ENCODE peak calls at places on chromosomes 5 and 9, in seven cellular contexts. One of them, this sample, is unnamed.
A peak's percentile ranks its signal among the peaks of the same experiment; 100 is the strongest.

GRCh38 chr9:29213374-29214161 is 1640.3 kb upstream of the C9orf72 start:
- DNase-seq in bronchial epithelial cell: no peak
- DNase-seq in stimulated activated CD8-positive, alpha-beta memory T cell treated with anti-CD3 and anti-CD28 coated beads, Interleukin-12 subunit alpha, Interleukin-12 subunit beta, amount 100 ng/mL, for 4 hours: no peak
- DNase-seq in midbrain: no peak
- DNase-seq in T47D: no peak
- DNase-seq in NAMALWA: no peak
- DNase-seq in naive thymus-derived CD8-positive, alpha-beta T cell: no peak
- DNase-seq in this sample: peak; percentile 37

GRCh38 chr9:19408316-19408692 is 505 bp upstream of the ACER2 start:
- DNase-seq in T47D: no peak
- DNase-seq in midbrain: no peak
- DNase-seq in bronchial epithelial cell: no peak
- DNase-seq in stimulated activated CD8-positive, alpha-beta memory T cell treated with anti-CD3 and anti-CD28 coated beads, Interleukin-12 subunit alpha, Interleukin-12 subunit beta, amount 100 ng/mL, for 4 hours: no peak
- DNase-seq in naive thymus-derived CD8-positive, alpha-beta T cell: no peak
- DNase-seq in NAMALWA: peak; percentile 12
- DNase-seq in this sample: no peak

GRCh38 chr9:38621434-38622082 is 1.2 kb upstream of the ANKRD18A start:
- DNase-seq in NAMALWA: no peak
- DNase-seq in stimulated activated CD8-positive, alpha-beta memory T cell treated with anti-CD3 and anti-CD28 coated beads, Interleukin-12 subunit alpha, Interleukin-12 subunit beta, amount 100 ng/mL, for 4 hours: peak; percentile 4
- DNase-seq in naive thymus-derived CD8-positive, alpha-beta T cell: peak; percentile 41
- DNase-seq in T47D: no peak
- DNase-seq in midbrain: no peak
- DNase-seq in bronchial epithelial cell: no peak
- DNase-seq in this sample: peak; percentile 58

GRCh38 chr9:95316794-95317118 is 753 bp downstream of the FANCC start:
- DNase-seq in midbrain: no peak
- DNase-seq in naive thymus-derived CD8-positive, alpha-beta T cell: no peak
- DNase-seq in stimulated activated CD8-positive, alpha-beta memory T cell treated with anti-CD3 and anti-CD28 coated beads, Interleukin-12 subunit alpha, Interleukin-12 subunit beta, amount 100 ng/mL, for 4 hours: no peak
- DNase-seq in NAMALWA: peak; percentile 83
- DNase-seq in bronchial epithelial cell: peak; percentile 42
- DNase-seq in T47D: peak; percentile 51
- DNase-seq in this sample: peak; percentile 74

GRCh38 chr5:110590187-110590586 is 136.3 kb downstream of the TMEM232 start:
- DNase-seq in naive thymus-derived CD8-positive, alpha-beta T cell: no peak
- DNase-seq in stimulated activated CD8-positive, alpha-beta memory T cell treated with anti-CD3 and anti-CD28 coated beads, Interleukin-12 subunit alpha, Interleukin-12 subunit beta, amount 100 ng/mL, for 4 hours: no peak
- DNase-seq in midbrain: no peak
- DNase-seq in bronchial epithelial cell: peak; percentile 33
- DNase-seq in NAMALWA: peak; percentile 37
- DNase-seq in T47D: no peak
- DNase-seq in this sample: peak; percentile 33

GRCh38 chr9:126207256-126207655 is 119.4 kb upstream of the MVB12B start:
- DNase-seq in naive thymus-derived CD8-positive, alpha-beta T cell: no peak
- DNase-seq in T47D: no peak
- DNase-seq in bronchial epithelial cell: no peak
- DNase-seq in stimulated activated CD8-positive, alpha-beta memory T cell treated with anti-CD3 and anti-CD28 coated beads, Interleukin-12 subunit alpha, Interleukin-12 subunit beta, amount 100 ng/mL, for 4 hours: no peak
- DNase-seq in midbrain: no peak
- DNase-seq in NAMALWA: no peak
- DNase-seq in this sample: no peak

GRCh38 chr9:93080406-93080805 is 15.6 kb upstream of the CARD19 start:
- DNase-seq in NAMALWA: no peak
- DNase-seq in midbrain: no peak
- DNase-seq in bronchial epithelial cell: no peak
- DNase-seq in naive thymus-derived CD8-positive, alpha-beta T cell: no peak
- DNase-seq in stimulated activated CD8-positive, alpha-beta memory T cell treated with anti-CD3 and anti-CD28 coated beads, Interleukin-12 subunit alpha, Interleukin-12 subunit beta, amount 100 ng/mL, for 4 hours: no peak
- DNase-seq in T47D: no peak
- DNase-seq in this sample: no peak

GRCh38 chr5:175109058-175109755 is 334.8 kb downstream of the DRD1 start:
- DNase-seq in NAMALWA: no peak
- DNase-seq in bronchial epithelial cell: no peak
- DNase-seq in naive thymus-derived CD8-positive, alpha-beta T cell: no peak
- DNase-seq in stimulated activated CD8-positive, alpha-beta memory T cell treated with anti-CD3 and anti-CD28 coated beads, Interleukin-12 subunit alpha, Interleukin-12 subunit beta, amount 100 ng/mL, for 4 hours: no peak
- DNase-seq in midbrain: no peak
- DNase-seq in T47D: no peak
- DNase-seq in this sample: no peak

GRCh38 chr9:33288235-33288634 is 2.1 kb upstream of the NFX1 start:
- DNase-seq in midbrain: no peak
- DNase-seq in bronchial epithelial cell: no peak
- DNase-seq in NAMALWA: no peak
- DNase-seq in naive thymus-derived CD8-positive, alpha-beta T cell: no peak
- DNase-seq in T47D: no peak
- DNase-seq in stimulated activated CD8-positive, alpha-beta memory T cell treated with anti-CD3 and anti-CD28 coated beads, Interleukin-12 subunit alpha, Interleukin-12 subunit beta, amount 100 ng/mL, for 4 hours: no peak
- DNase-seq in this sample: no peak

GRCh38 chr5:132971483-132972435 is 8.3 kb upstream of the AFF4 start:
- DNase-seq in naive thymus-derived CD8-positive, alpha-beta T cell: no peak
- DNase-seq in stimulated activated CD8-positive, alpha-beta memory T cell treated with anti-CD3 and anti-CD28 coated beads, Interleukin-12 subunit alpha, Interleukin-12 subunit beta, amount 100 ng/mL, for 4 hours: no peak
- DNase-seq in bronchial epithelial cell: peak; percentile 55
- DNase-seq in T47D: no peak
- DNase-seq in midbrain: no peak
- DNase-seq in NAMALWA: no peak
- DNase-seq in this sample: peak; percentile 25

GRCh38 chr5:58002318-58002717 is 457.6 kb downstream of the PLK2 start:
- DNase-seq in stimulated activated CD8-positive, alpha-beta memory T cell treated with anti-CD3 and anti-CD28 coated beads, Interleukin-12 subunit alpha, Interleukin-12 subunit beta, amount 100 ng/mL, for 4 hours: no peak
- DNase-seq in bronchial epithelial cell: peak; percentile 92
- DNase-seq in NAMALWA: no peak
- DNase-seq in midbrain: no peak
- DNase-seq in T47D: no peak
- DNase-seq in naive thymus-derived CD8-positive, alpha-beta T cell: no peak
- DNase-seq in this sample: peak; percentile 52

GRCh38 chr5:166127766-166128565 is 2163.5 kb upstream of the WWC1 start:
- DNase-seq in naive thymus-derived CD8-positive, alpha-beta T cell: no peak
- DNase-seq in T47D: no peak
- DNase-seq in stimulated activated CD8-positive, alpha-beta memory T cell treated with anti-CD3 and anti-CD28 coated beads, Interleukin-12 subunit alpha, Interleukin-12 subunit beta, amount 100 ng/mL, for 4 hours: no peak
- DNase-seq in NAMALWA: no peak
- DNase-seq in midbrain: no peak
- DNase-seq in bronchial epithelial cell: no peak
- DNase-seq in this sample: no peak

GRCh38 chr9:113299800-113300292 is 3.3 kb downstream of the RNF183 start:
- DNase-seq in T47D: peak; percentile 16
- DNase-seq in midbrain: no peak
- DNase-seq in bronchial epithelial cell: no peak
- DNase-seq in NAMALWA: no peak
- DNase-seq in naive thymus-derived CD8-positive, alpha-beta T cell: no peak
- DNase-seq in stimulated activated CD8-positive, alpha-beta memory T cell treated with anti-CD3 and anti-CD28 coated beads, Interleukin-12 subunit alpha, Interleukin-12 subunit beta, amount 100 ng/mL, for 4 hours: no peak
- DNase-seq in this sample: peak; percentile 83

GRCh38 chr9:33721674-33722358 is 73.5 kb upstream of the PRSS3 start:
- DNase-seq in bronchial epithelial cell: peak; percentile 70
- DNase-seq in T47D: peak; percentile 42
- DNase-seq in naive thymus-derived CD8-positive, alpha-beta T cell: peak; percentile 87
- DNase-seq in midbrain: peak; percentile 79
- DNase-seq in NAMALWA: peak; percentile 82
- DNase-seq in stimulated activated CD8-positive, alpha-beta memory T cell treated with anti-CD3 and anti-CD28 coated beads, Interleukin-12 subunit alpha, Interleukin-12 subunit beta, amount 100 ng/mL, for 4 hours: peak; percentile 65
- DNase-seq in this sample: peak; percentile 76

GRCh38 chr5:9632495-9632894 is 2.3 kb upstream of the TAS2R1 start:
- DNase-seq in NAMALWA: no peak
- DNase-seq in T47D: no peak
- DNase-seq in bronchial epithelial cell: no peak
- DNase-seq in naive thymus-derived CD8-positive, alpha-beta T cell: no peak
- DNase-seq in stimulated activated CD8-positive, alpha-beta memory T cell treated with anti-CD3 and anti-CD28 coated beads, Interleukin-12 subunit alpha, Interleukin-12 subunit beta, amount 100 ng/mL, for 4 hours: no peak
- DNase-seq in midbrain: no peak
- DNase-seq in this sample: no peak

GRCh38 chr9:98521141-98521540 is 187.6 kb downstream of the GABBR2 start:
- DNase-seq in naive thymus-derived CD8-positive, alpha-beta T cell: no peak
- DNase-seq in stimulated activated CD8-positive, alpha-beta memory T cell treated with anti-CD3 and anti-CD28 coated beads, Interleukin-12 subunit alpha, Interleukin-12 subunit beta, amount 100 ng/mL, for 4 hours: no peak
- DNase-seq in bronchial epithelial cell: peak; percentile 73
- DNase-seq in NAMALWA: no peak
- DNase-seq in midbrain: no peak
- DNase-seq in T47D: no peak
- DNase-seq in this sample: peak; percentile 66

GRCh38 chr9:88388203-88388885 is at the start of gene SPIN1:
- DNase-seq in T47D: peak; percentile 74
- DNase-seq in midbrain: peak; percentile 68
- DNase-seq in naive thymus-derived CD8-positive, alpha-beta T cell: peak; percentile 91
- DNase-seq in stimulated activated CD8-positive, alpha-beta memory T cell treated with anti-CD3 and anti-CD28 coated beads, Interleukin-12 subunit alpha, Interleukin-12 subunit beta, amount 100 ng/mL, for 4 hours: peak; percentile 85
- DNase-seq in NAMALWA: peak; percentile 79
- DNase-seq in bronchial epithelial cell: no peak
- DNase-seq in this sample: peak; percentile 86

GRCh38 chr9:38295751-38296150 is 96.8 kb upstream of the ALDH1B1 start:
- DNase-seq in bronchial epithelial cell: peak; percentile 64
- DNase-seq in naive thymus-derived CD8-positive, alpha-beta T cell: no peak
- DNase-seq in T47D: no peak
- DNase-seq in stimulated activated CD8-positive, alpha-beta memory T cell treated with anti-CD3 and anti-CD28 coated beads, Interleukin-12 subunit alpha, Interleukin-12 subunit beta, amount 100 ng/mL, for 4 hours: no peak
- DNase-seq in midbrain: no peak
- DNase-seq in NAMALWA: no peak
- DNase-seq in this sample: no peak

GRCh38 chr9:2872307-2872940 is 28.5 kb upstream of the PUM3 start:
- DNase-seq in midbrain: peak; percentile 7
- DNase-seq in bronchial epithelial cell: peak; percentile 47
- DNase-seq in stimulated activated CD8-positive, alpha-beta memory T cell treated with anti-CD3 and anti-CD28 coated beads, Interleukin-12 subunit alpha, Interleukin-12 subunit beta, amount 100 ng/mL, for 4 hours: no peak
- DNase-seq in NAMALWA: peak; percentile 47
- DNase-seq in naive thymus-derived CD8-positive, alpha-beta T cell: no peak
- DNase-seq in T47D: peak; percentile 7
- DNase-seq in this sample: peak; percentile 26

GRCh38 chr5:174383196-174384178 is 338.0 kb downstream of the NSG2 start:
- DNase-seq in stimulated activated CD8-positive, alpha-beta memory T cell treated with anti-CD3 and anti-CD28 coated beads, Interleukin-12 subunit alpha, Interleukin-12 subunit beta, amount 100 ng/mL, for 4 hours: no peak
- DNase-seq in NAMALWA: no peak
- DNase-seq in midbrain: no peak
- DNase-seq in naive thymus-derived CD8-positive, alpha-beta T cell: no peak
- DNase-seq in T47D: no peak
- DNase-seq in bronchial epithelial cell: peak; percentile 22
- DNase-seq in this sample: no peak

GRCh38 chr9:91395106-91395552 is 28.5 kb downstream of the NFIL3 start:
- DNase-seq in bronchial epithelial cell: peak; percentile 96
- DNase-seq in naive thymus-derived CD8-positive, alpha-beta T cell: no peak
- DNase-seq in stimulated activated CD8-positive, alpha-beta memory T cell treated with anti-CD3 and anti-CD28 coated beads, Interleukin-12 subunit alpha, Interleukin-12 subunit beta, amount 100 ng/mL, for 4 hours: no peak
- DNase-seq in midbrain: no peak
- DNase-seq in NAMALWA: no peak
- DNase-seq in T47D: no peak
- DNase-seq in this sample: no peak

GRCh38 chr9:123417289-123418051 is 61.5 kb downstream of the CRB2 start:
- DNase-seq in midbrain: no peak
- DNase-seq in NAMALWA: no peak
- DNase-seq in stimulated activated CD8-positive, alpha-beta memory T cell treated with anti-CD3 and anti-CD28 coated beads, Interleukin-12 subunit alpha, Interleukin-12 subunit beta, amount 100 ng/mL, for 4 hours: no peak
- DNase-seq in bronchial epithelial cell: no peak
- DNase-seq in naive thymus-derived CD8-positive, alpha-beta T cell: no peak
- DNase-seq in T47D: no peak
- DNase-seq in this sample: no peak

GRCh38 chr5:73565969-73566547 is 515 bp downstream of the UTP15 start:
- DNase-seq in stimulated activated CD8-positive, alpha-beta memory T cell treated with anti-CD3 and anti-CD28 coated beads, Interleukin-12 subunit alpha, Interleukin-12 subunit beta, amount 100 ng/mL, for 4 hours: no peak
- DNase-seq in NAMALWA: no peak
- DNase-seq in naive thymus-derived CD8-positive, alpha-beta T cell: no peak
- DNase-seq in T47D: no peak
- DNase-seq in midbrain: no peak
- DNase-seq in bronchial epithelial cell: no peak
- DNase-seq in this sample: no peak

GRCh38 chr9:121360975-121361374 is 9.1 kb downstream of the STOM start:
- DNase-seq in bronchial epithelial cell: peak; percentile 73
- DNase-seq in NAMALWA: no peak
- DNase-seq in T47D: no peak
- DNase-seq in stimulated activated CD8-positive, alpha-beta memory T cell treated with anti-CD3 and anti-CD28 coated beads, Interleukin-12 subunit alpha, Interleukin-12 subunit beta, amount 100 ng/mL, for 4 hours: no peak
- DNase-seq in midbrain: no peak
- DNase-seq in naive thymus-derived CD8-positive, alpha-beta T cell: no peak
- DNase-seq in this sample: peak; percentile 62

GRCh38 chr5:173615884-173616576 is 420 bp downstream of the BOD1 start:
- DNase-seq in midbrain: peak; percentile 55
- DNase-seq in NAMALWA: peak; percentile 94
- DNase-seq in bronchial epithelial cell: peak; percentile 69
- DNase-seq in naive thymus-derived CD8-positive, alpha-beta T cell: peak; percentile 73
- DNase-seq in stimulated activated CD8-positive, alpha-beta memory T cell treated with anti-CD3 and anti-CD28 coated beads, Interleukin-12 subunit alpha, Interleukin-12 subunit beta, amount 100 ng/mL, for 4 hours: peak; percentile 55
- DNase-seq in T47D: peak; percentile 45
- DNase-seq in this sample: peak; percentile 75

GRCh38 chr5:59587489-59588337 is 305.8 kb downstream of the PDE4D start:
- DNase-seq in bronchial epithelial cell: peak; percentile 51
- DNase-seq in NAMALWA: no peak
- DNase-seq in stimulated activated CD8-positive, alpha-beta memory T cell treated with anti-CD3 and anti-CD28 coated beads, Interleukin-12 subunit alpha, Interleukin-12 subunit beta, amount 100 ng/mL, for 4 hours: no peak
- DNase-seq in T47D: peak; percentile 40
- DNase-seq in midbrain: peak; percentile 89
- DNase-seq in naive thymus-derived CD8-positive, alpha-beta T cell: no peak
- DNase-seq in this sample: peak; percentile 76

GRCh38 chr9:88425538-88425950 is 37.3 kb downstream of the SPIN1 start:
- DNase-seq in stimulated activated CD8-positive, alpha-beta memory T cell treated with anti-CD3 and anti-CD28 coated beads, Interleukin-12 subunit alpha, Interleukin-12 subunit beta, amount 100 ng/mL, for 4 hours: no peak
- DNase-seq in T47D: no peak
- DNase-seq in bronchial epithelial cell: peak; percentile 5
- DNase-seq in midbrain: no peak
- DNase-seq in naive thymus-derived CD8-positive, alpha-beta T cell: no peak
- DNase-seq in NAMALWA: no peak
- DNase-seq in this sample: peak; percentile 15

GRCh38 chr9:128349772-128350171 is 9.4 kb downstream of the SLC27A4 start:
- DNase-seq in bronchial epithelial cell: no peak
- DNase-seq in T47D: no peak
- DNase-seq in stimulated activated CD8-positive, alpha-beta memory T cell treated with anti-CD3 and anti-CD28 coated beads, Interleukin-12 subunit alpha, Interleukin-12 subunit beta, amount 100 ng/mL, for 4 hours: no peak
- DNase-seq in NAMALWA: no peak
- DNase-seq in naive thymus-derived CD8-positive, alpha-beta T cell: no peak
- DNase-seq in midbrain: no peak
- DNase-seq in this sample: no peak

GRCh38 chr5:78647411-78647818 is 1.2 kb downstream of the LHFPL2 start:
- DNase-seq in stimulated activated CD8-positive, alpha-beta memory T cell treated with anti-CD3 and anti-CD28 coated beads, Interleukin-12 subunit alpha, Interleukin-12 subunit beta, amount 100 ng/mL, for 4 hours: no peak
- DNase-seq in midbrain: no peak
- DNase-seq in naive thymus-derived CD8-positive, alpha-beta T cell: no peak
- DNase-seq in NAMALWA: no peak
- DNase-seq in bronchial epithelial cell: peak; percentile 24
- DNase-seq in T47D: peak; percentile 46
- DNase-seq in this sample: peak; percentile 49

GRCh38 chr5:179905144-179905526 is 2.6 kb downstream of the TBC1D9B start:
- DNase-seq in T47D: no peak
- DNase-seq in bronchial epithelial cell: no peak
- DNase-seq in naive thymus-derived CD8-positive, alpha-beta T cell: no peak
- DNase-seq in NAMALWA: no peak
- DNase-seq in stimulated activated CD8-positive, alpha-beta memory T cell treated with anti-CD3 and anti-CD28 coated beads, Interleukin-12 subunit alpha, Interleukin-12 subunit beta, amount 100 ng/mL, for 4 hours: no peak
- DNase-seq in midbrain: no peak
- DNase-seq in this sample: no peak

GRCh38 chr5:73701566-73701965 is 75.6 kb downstream of the ARHGEF28 start:
- DNase-seq in stimulated activated CD8-positive, alpha-beta memory T cell treated with anti-CD3 and anti-CD28 coated beads, Interleukin-12 subunit alpha, Interleukin-12 subunit beta, amount 100 ng/mL, for 4 hours: no peak
- DNase-seq in midbrain: no peak
- DNase-seq in NAMALWA: no peak
- DNase-seq in T47D: no peak
- DNase-seq in naive thymus-derived CD8-positive, alpha-beta T cell: no peak
- DNase-seq in bronchial epithelial cell: peak; percentile 95
- DNase-seq in this sample: no peak

This sample was measured in kidney tubule cell.